ENCODE peak calls at places on chromosomes 12 and 14, in nine cellular contexts. K is cardiac fibroblast, U is HCEC 1CT, R is body of pancreas, E is mucosa of gallbladder, S is NCI-H1092 treated with DMSO at 0.1 percent for 48 hours, L is NCI-H1694, F is anterior cingulate cortex, G is amygdala. W is an unnamed sample.

GRCh38 chr14:65032319-65032718 is 45.6 kb downstream of the FNTB start:
- DNase-seq in E (no peak), F (no peak), S (no peak), U (no peak), G (no peak), K (no peak), R (peak), L (no peak), W (no peak)

GRCh38 chr12:26383041-26383440 is 187.7 kb downstream of the SSPN start:
- DNase-seq in G (no peak), S (no peak), U (no peak), K (no peak), L (no peak), E (no peak), R (no peak), F (no peak), W (no peak)

GRCh38 chr14:91374897-91375747 is 42.5 kb downstream of the CCDC88C start:
- DNase-seq in F (peak), S (peak), R (peak), E (no peak), G (no peak), K (no peak), L (peak), U (no peak), W (peak)

GRCh38 chr12:104930388-104931326 is 27.4 kb downstream of the SLC41A2 start:
- DNase-seq in G (no peak), L (no peak), U (peak), S (no peak), K (no peak), F (no peak), R (no peak), E (no peak), W (no peak)

GRCh38 chr12:114479831-114480230 is 73.9 kb upstream of the TBX5 start:
- DNase-seq in L (no peak), F (no peak), G (no peak), U (no peak), K (no peak), E (no peak), R (no peak), S (no peak), W (no peak)

GRCh38 chr12:117360551-117361311 is 695 bp downstream of the NOS1 start:
- DNase-seq in G (no peak), U (no peak), S (no peak), K (no peak), R (no peak), E (no peak), F (no peak), L (no peak), W (no peak)

GRCh38 chr12:25839470-25839869 is 119.0 kb upstream of the RASSF8 start:
- DNase-seq in E (no peak), R (no peak), F (no peak), U (peak), L (no peak), S (no peak), K (peak), G (no peak), W (no peak)

GRCh38 chr12:124477109-124477915 is 90.1 kb downstream of the NCOR2 start:
- DNase-seq in E (no peak), R (no peak), L (no peak), G (no peak), S (no peak), U (no peak), K (no peak), F (no peak), W (no peak)

GRCh38 chr12:76032043-76032981 is 736 bp upstream of the PHLDA1 start:
- DNase-seq in U (peak), L (no peak), S (no peak), G (peak), R (peak), E (peak), K (peak), F (peak), W (no peak)

GRCh38 chr12:93442411-93443340 is 929 bp upstream of the UBE2N start:
- DNase-seq in G (no peak), S (no peak), E (no peak), L (no peak), F (no peak), R (no peak), K (no peak), U (no peak), W (no peak)

GRCh38 chr14:21300892-21301291 is 21.0 kb downstream of the RPGRIP1 start:
- DNase-seq in G (no peak), U (no peak), F (peak), K (no peak), R (peak), L (peak), E (no peak), S (peak), W (peak)

GRCh38 chr14:106875503-106875902 is 1349.1 kb downstream of the TMEM121 start:
- DNase-seq in S (peak), F (no peak), G (no peak), U (no peak), K (no peak), L (peak), R (peak), E (no peak), W (no peak)

GRCh38 chr12:114041136-114041535 is 75.0 kb upstream of the RBM19 start:
- DNase-seq in K (no peak), S (no peak), R (no peak), L (no peak), F (no peak), U (no peak), E (no peak), G (no peak), W (no peak)

GRCh38 chr12:131038961-131039360 is 85.3 kb downstream of the ADGRD1 start:
- DNase-seq in F (no peak), U (no peak), L (no peak), G (no peak), S (no peak), E (no peak), R (no peak), K (no peak), W (no peak)

GRCh38 chr14:103186241-103186835 is 63.1 kb downstream of the TNFAIP2 start:
- DNase-seq in L (no peak), G (no peak), E (no peak), R (no peak), S (no peak), U (no peak), F (no peak), K (no peak), W (no peak)

GRCh38 chr12:132173135-132174014 is 29.1 kb downstream of the NOC4L start:
- DNase-seq in F (no peak), L (no peak), G (no peak), E (no peak), R (no peak), S (no peak), U (no peak), K (no peak), W (no peak)

GRCh38 chr14:29462772-29463171 is 464.9 kb downstream of the PRKD1 start:
- DNase-seq in F (no peak), L (peak), U (no peak), K (peak), S (no peak), R (no peak), G (no peak), E (no peak), W (no peak)

W was measured in NCI-H446.